ENCODE peak calls at places on chromosomes 6 and 20, in four cellular contexts. P is SK-N-SH, O is esophagus muscularis mucosa, I is stomach. W is an unnamed sample.

GRCh38 chr20:14337400-14338171 is at the start of gene FLRT3:
- DNase-seq in I (peak; percentile 85), O (peak; percentile 93), P (peak; percentile 63), W (peak; percentile 79)

GRCh38 chr6:5632348-5632935 is 371.1 kb downstream of the FARS2 start:
- DNase-seq in O (no peak), P (no peak), I (no peak), W (no peak)

GRCh38 chr6:53579338-53579737 is 34.4 kb upstream of the GCLC start:
- DNase-seq in O (no peak), P (no peak), I (no peak), W (no peak)

GRCh38 chr6:23213651-23214050 is 644.3 kb downstream of the HDGFL1 start:
- DNase-seq in O (no peak), I (no peak), P (no peak), W (no peak)

GRCh38 chr6:14129572-14129971 is 12.0 kb downstream of the CD83 start:
- DNase-seq in P (peak; percentile 76), I (peak; percentile 57), O (no peak), W (peak; percentile 60)

GRCh38 chr6:38054526-38054925 is 235.0 kb downstream of the ZFAND3 start:
- DNase-seq in O (no peak), P (no peak), I (no peak), W (no peak)

GRCh38 chr6:85193339-85193738 is 256.5 kb upstream of the NT5E start:
- DNase-seq in I (no peak), P (no peak), O (no peak), W (no peak)

GRCh38 chr6:88141641-88142298 is 24.4 kb downstream of the CNR1 start:
- DNase-seq in P (no peak), I (no peak), O (no peak), W (no peak)

GRCh38 chr6:225121-225721 is 67.1 kb upstream of the DUSP22 start:
- DNase-seq in I (no peak), P (no peak), O (no peak), W (no peak)

GRCh38 chr6:144006731-144007454 is 1.2 kb downstream of the PLAGL1 start:
- DNase-seq in P (peak; percentile 29), I (no peak), O (no peak), W (peak; percentile 10)

GRCh38 chr6:144064402-144064830 is 31.0 kb downstream of the SF3B5 start:
- DNase-seq in P (no peak), I (peak; percentile 34), O (no peak), W (peak; percentile 51)

GRCh38 chr20:32621071-32621913 is 36.2 kb upstream of the NOL4L start:
- DNase-seq in I (no peak), O (no peak), P (peak; percentile 63), W (no peak)

GRCh38 chr20:3815703-3816315 is 4.5 kb upstream of the AP5S1 start:
- DNase-seq in P (no peak), I (no peak), O (peak; percentile 60), W (no peak)

GRCh38 chr20:33251496-33251895 is 15.7 kb downstream of the BPIFA1 start:
- DNase-seq in O (no peak), I (no peak), P (no peak), W (no peak)

GRCh38 chr6:157228421-157229218 is 94.7 kb downstream of the TMEM242 start:
- DNase-seq in I (no peak), O (no peak), P (peak; percentile 87), W (no peak)

GRCh38 chr6:156461647-156462046 is 315.5 kb upstream of the ARID1B start:
- DNase-seq in I (no peak), P (no peak), O (no peak), W (no peak)

GRCh38 chr6:41698350-41698781 is 37.0 kb downstream of the TFEB start:
- DNase-seq in I (no peak), P (peak; percentile 67), O (no peak), W (no peak)

GRCh38 chr20:41738584-41739193 is 120.5 kb upstream of the CHD6 start:
- DNase-seq in I (peak; percentile 58), P (peak; percentile 64), O (peak; percentile 91), W (peak; percentile 35)

GRCh38 chr20:56663660-56664059 is 34.6 kb downstream of the TFAP2C start:
- DNase-seq in P (no peak), I (no peak), O (no peak), W (no peak)

GRCh38 chr6:42306439-42307140 is 88.9 kb upstream of the MRPS10 start:
- DNase-seq in O (no peak), I (no peak), P (no peak), W (no peak)

GRCh38 chr6:7644394-7644793 is 54.4 kb downstream of the SNRNP48 start:
- DNase-seq in O (no peak), I (no peak), P (no peak), W (peak; percentile 16)

GRCh38 chr20:19566226-19566960 is 191.7 kb upstream of the RIN2 start:
- DNase-seq in O (no peak), P (no peak), I (no peak), W (no peak)

GRCh38 chr6:161418458-161418945 is 144.6 kb upstream of the AGPAT4 start:
- DNase-seq in P (peak; percentile 61), I (no peak), O (no peak), W (peak; percentile 12)

GRCh38 chr20:16951876-16952275 is 203.7 kb downstream of the OTOR start:
- DNase-seq in P (no peak), I (no peak), O (no peak), W (no peak)

GRCh38 chr6:2918936-2919335 is 15.8 kb upstream of the SERPINB9 start:
- DNase-seq in O (no peak), P (no peak), I (no peak), W (no peak)

GRCh38 chr20:13611726-13612125 is 27.0 kb downstream of the TASP1 start:
- DNase-seq in P (no peak), O (no peak), I (no peak), W (no peak)

GRCh38 chr20:10798811-10799210 is 125.0 kb upstream of the JAG1 start:
- DNase-seq in O (no peak), P (no peak), I (no peak), W (no peak)

GRCh38 chr6:42125663-42126062 is 16.8 kb downstream of the C6orf132 start:
- DNase-seq in I (no peak), P (no peak), O (no peak), W (no peak)

GRCh38 chr6:21664263-21665081 is 70.9 kb downstream of the SOX4 start:
- DNase-seq in O (no peak), I (no peak), P (no peak), W (peak; percentile 20)

GRCh38 chr6:34360556-34360955 is 31.9 kb downstream of the NUDT3 start:
- DNase-seq in I (no peak), P (no peak), O (no peak), W (no peak)

GRCh38 chr20:29302979-29303644 is 1954.4 kb upstream of the DEFB115 start:
- DNase-seq in I (no peak), P (no peak), O (peak; percentile 91), W (no peak)

GRCh38 chr20:14928083-14928482 is 590.7 kb upstream of the FLRT3 start:
- DNase-seq in I (no peak), P (no peak), O (no peak), W (no peak)

GRCh38 chr6:145080651-145081050 is 654.7 kb downstream of the EPM2A start:
- DNase-seq in O (no peak), P (no peak), I (no peak), W (no peak)

GRCh38 chr6:50030777-50031562 is 9.2 kb upstream of the DEFB110 start:
- DNase-seq in I (no peak), O (no peak), P (peak; percentile 34), W (no peak)

GRCh38 chr20:24993337-24994185 is 1.0 kb upstream of the APMAP start:
- DNase-seq in P (no peak), O (no peak), I (no peak), W (no peak)

GRCh38 chr20:50169329-50169823 is 15.9 kb upstream of the PEDS1 start:
- DNase-seq in I (peak; percentile 90), P (peak; percentile 73), O (peak; percentile 98), W (peak; percentile 89)

GRCh38 chr6:130417951-130418350 is 52.1 kb downstream of the TMEM200A start:
- DNase-seq in I (no peak), P (no peak), O (no peak), W (no peak)

GRCh38 chr6:68778356-68779020 is 143.4 kb downstream of the ADGRB3 start:
- DNase-seq in P (peak; percentile 30), O (no peak), I (no peak), W (no peak)

GRCh38 chr6:57243954-57244353 is 21.8 kb upstream of the RAB23 start:
- DNase-seq in O (no peak), I (no peak), P (no peak), W (no peak)
- H3K4me3 ChIP-seq in O (no peak overlapping the region), I (no peak overlapping the region), P (no peak overlapping the region), W (no peak overlapping the region)

DNA sequence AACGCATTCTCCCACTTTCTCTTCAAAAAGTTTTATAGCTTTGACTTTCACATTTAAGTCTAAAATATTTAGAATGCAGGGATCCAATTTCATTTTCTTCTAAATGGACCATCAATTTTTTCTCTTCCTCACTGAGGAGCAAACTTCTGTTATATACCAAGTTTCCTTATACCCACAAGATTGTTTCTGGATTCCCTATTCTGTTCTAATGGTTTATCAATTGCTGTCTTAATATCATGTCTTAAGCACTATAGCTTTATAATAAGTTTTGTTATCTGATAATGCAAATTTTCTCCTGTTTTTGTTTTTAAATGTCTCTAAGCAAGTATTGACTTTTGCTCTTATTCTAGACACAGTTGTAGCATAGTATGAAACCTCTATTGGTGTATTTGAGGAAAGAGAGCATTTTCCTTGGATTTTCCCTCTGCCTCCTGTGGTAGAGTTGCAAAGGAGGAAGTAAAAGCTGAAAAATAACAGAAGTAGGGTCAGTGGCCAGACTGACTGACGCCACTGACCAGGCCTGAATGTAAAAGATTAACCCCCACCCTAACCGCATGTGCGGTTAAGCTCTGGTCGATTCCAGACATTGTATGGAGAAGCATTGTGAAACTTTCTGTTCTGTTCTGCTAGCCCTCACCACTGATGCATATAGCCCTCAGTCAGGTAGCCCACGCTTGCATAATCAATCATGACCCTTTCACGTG is 40.3 kb downstream of the GPX5 start:
- DNase-seq in I (no peak), P (no peak), O (no peak), W (no peak)
- TF ChIP-seq EP300 in I (no peak), P (no peak), O (no peak), W (no peak)

DNA sequence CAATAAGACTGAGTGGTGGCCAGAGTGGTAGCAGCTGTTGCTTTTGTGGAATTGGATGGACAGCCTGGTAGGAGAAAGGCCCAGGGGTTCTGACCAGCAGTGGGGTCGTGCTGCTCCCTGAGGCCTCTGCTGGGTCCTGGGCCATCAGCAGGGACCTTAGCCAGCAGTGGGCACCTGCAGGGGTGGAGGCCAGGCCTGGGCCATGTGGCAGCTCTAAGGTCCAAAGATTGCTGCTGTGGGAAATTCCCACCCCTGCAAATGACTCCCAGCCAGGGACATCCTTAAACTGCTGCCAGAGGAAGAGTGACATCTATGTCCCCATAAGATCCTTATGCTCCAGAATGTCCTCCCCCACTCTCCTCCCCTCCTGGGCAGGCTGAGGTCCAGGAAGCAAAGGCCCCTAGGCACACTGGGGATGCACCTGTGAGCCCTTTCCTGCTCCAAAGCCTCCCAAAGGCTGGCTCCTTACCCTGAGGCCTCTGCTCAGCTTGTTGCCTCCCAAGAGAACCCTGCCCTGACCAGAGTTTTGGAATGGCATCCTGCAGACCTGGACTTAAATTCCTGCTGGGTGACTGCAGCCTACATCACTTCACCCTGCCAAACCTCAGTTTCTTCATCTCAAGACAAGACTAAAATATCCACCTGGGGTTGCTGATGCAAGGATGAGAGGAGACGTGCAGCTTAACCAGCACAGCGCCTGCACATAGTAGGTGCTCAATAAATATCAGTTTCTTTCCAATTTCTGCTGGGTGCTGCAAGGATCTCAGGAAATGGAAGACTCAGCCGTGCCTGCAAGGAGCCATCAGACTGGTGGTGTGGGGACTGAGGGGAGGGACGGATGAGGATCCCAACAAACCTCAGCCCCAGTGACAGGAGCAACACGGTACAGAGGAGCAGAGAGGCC is 2.2 kb upstream of the LBP start:
- DNase-seq in I (no peak), O (no peak), P (no peak), W (no peak)
- H3K4me3 ChIP-seq in I (no peak overlapping the region), O (no peak overlapping the region), P (no peak overlapping the region), W (no peak overlapping the region)

GRCh38 chr6:32081676-32082075 is 27.5 kb downstream of the TNXB start:
- DNase-seq in I (no peak), O (no peak), P (no peak), W (no peak)
- TF ChIP-seq EP300 in I (no peak), O (no peak), P (no peak), W (no peak)

W was measured in transverse colon.